ENCODE peak calls at places on chromosomes 11 and 22, in nine cellular contexts. Q is kidney, V is body of pancreas, K is IMR-90, X is brain microvascular endothelial cell, R is Panc1, A is HCT116, S is thoracic aorta, P is left ventricle myocardium inferior. Z is an unnamed sample.

GRCh38 chr11:126354631-126355323 is 709 bp upstream of the ST3GAL4 start:
- DNase-seq in Q (no peak), V (no peak), K (no peak), X (no peak), R (no peak), A (no peak), S (no peak), P (peak; percentile 12), Z (no peak)

GRCh38 chr11:889686-890475 is 20.7 kb downstream of the CHID1 start:
- DNase-seq in Q (no peak), V (no peak), K (no peak), X (no peak), R (no peak), A (no peak), S (no peak), P (no peak), Z (no peak)

GRCh38 chr22:27614291-27615007 is 187.1 kb downstream of the MN1 start:
- DNase-seq in Q (no peak), V (no peak), K (no peak), X (no peak), R (no peak), A (no peak), S (no peak), P (no peak), Z (no peak)

GRCh38 chr11:58125469-58125868 is at the start of gene OR9I1:
- DNase-seq in Q (no peak), V (no peak), K (peak; percentile 4), X (no peak), R (no peak), A (no peak), S (no peak), P (no peak), Z (no peak)

GRCh38 chr11:44690651-44691050 is 36.1 kb upstream of the TSPAN18 start:
- DNase-seq in Q (no peak), V (no peak), K (no peak), X (no peak), R (no peak), A (no peak), S (no peak), P (no peak), Z (no peak)

GRCh38 chr11:12478743-12479142 is 101.4 kb downstream of the PARVA start:
- DNase-seq in Q (no peak), V (no peak), K (peak; percentile 51), X (no peak), R (no peak), A (no peak), S (no peak), P (no peak), Z (peak; percentile 75)

GRCh38 chr11:97683733-97684132 is 1293.9 kb downstream of the JRKL start:
- DNase-seq in Q (no peak), V (no peak), K (no peak), X (no peak), R (no peak), A (no peak), S (no peak), P (no peak), Z (peak; percentile 2)

GRCh38 chr11:116687458-116688201 is 85.2 kb downstream of the BUD13 start:
- DNase-seq in Q (no peak), V (no peak), K (no peak), X (no peak), R (no peak), A (no peak), S (no peak), P (no peak), Z (no peak)

GRCh38 chr11:64777449-64778222 is 706 bp downstream of the SF1 start:
- DNase-seq in Q (peak; percentile 94), V (peak; percentile 87), K (peak; percentile 75), X (peak; percentile 63), R (no peak), A (no peak), S (peak; percentile 26), P (peak; percentile 87), Z (peak; percentile 93)

GRCh38 chr11:64778223-64778472 is 194 bp downstream of the SF1 start:
- DNase-seq in Q (no peak), V (no peak), K (no peak), X (no peak), R (no peak), A (no peak), S (no peak), P (no peak), Z (no peak)

GRCh38 chr11:64776425-64776824 is 1.9 kb downstream of the SF1 start:
- DNase-seq in Q (no peak), V (no peak), K (no peak), X (no peak), R (no peak), A (no peak), S (no peak), P (no peak), Z (no peak)

GRCh38 chr11:64776875-64777274 is 1.5 kb downstream of the SF1 start:
- DNase-seq in Q (peak; percentile 22), V (no peak), K (no peak), X (no peak), R (no peak), A (no peak), S (no peak), P (no peak), Z (no peak)

GRCh38 chr11:64778473-64779298 is at the start of gene SF1:
- DNase-seq in Q (peak; percentile 99), V (peak; percentile 99), K (peak; percentile 100), X (peak; percentile 100), R (peak; percentile 100), A (peak; percentile 100), S (peak; percentile 98), P (peak; percentile 98), Z (peak; percentile 99)
- TF ChIP-seq CTCF in Q (peak; percentile 16), V (no peak), K (peak; percentile 20), X (no peak), R (no peak), A (no peak), S (no peak), P (no peak), Z (no peak)

GRCh38 chr11:10349281-10349665 is 44.4 kb downstream of the ADM start:
- DNase-seq in Q (no peak), V (no peak), K (no peak), X (no peak), R (no peak), A (no peak), S (no peak), P (no peak), Z (no peak)

GRCh38 chr11:10351435-10351767 is 46.5 kb downstream of the ADM start:
- DNase-seq in Q (no peak), V (no peak), K (no peak), X (no peak), R (no peak), A (no peak), S (no peak), P (peak; percentile 26), Z (no peak)

GRCh38 chr11:10349806-10350205 is 44.9 kb downstream of the ADM start:
- DNase-seq in Q (no peak), V (no peak), K (no peak), X (no peak), R (no peak), A (no peak), S (no peak), P (no peak), Z (no peak)

GRCh38 chr11:10348650-10349280 is 43.9 kb downstream of the ADM start:
- DNase-seq in Q (no peak), V (no peak), K (peak; percentile 84), X (no peak), R (no peak), A (no peak), S (no peak), P (no peak), Z (no peak)

DNA sequence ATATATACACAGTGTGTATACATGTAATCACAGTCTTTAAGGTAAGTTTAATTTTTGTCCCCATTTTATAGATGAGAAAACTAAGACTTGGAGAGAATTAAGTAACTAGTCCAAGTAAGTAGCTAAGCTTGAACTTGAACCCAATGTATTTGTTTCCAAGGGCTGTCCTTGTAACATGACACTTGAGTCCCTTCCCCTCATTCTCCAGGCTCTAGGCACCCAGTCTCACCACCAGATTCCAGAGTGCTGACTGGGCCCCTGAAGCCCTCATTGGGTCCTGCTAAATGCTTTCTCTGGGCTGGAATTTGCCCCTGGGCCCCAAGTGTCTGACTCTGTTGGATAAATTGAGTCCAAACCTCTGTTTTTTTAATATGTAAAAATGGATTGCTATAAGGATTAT is 45.5 kb downstream of the ADM start:
- DNase-seq in Q (no peak), V (no peak), K (peak; percentile 86), X (peak; percentile 93), R (no peak), A (peak; percentile 80), S (no peak), P (no peak), Z (peak; percentile 67)
- H3K27ac ChIP-seq in Q (no peak overlapping the region), V (peak overlapping the region; percentile 82), K (no peak overlapping the region), X (peak overlapping the region; percentile 80), R (no peak overlapping the region), A (peak overlapping the region; percentile 16), S (no peak overlapping the region), P (peak overlapping the region; percentile 90), Z (no peak overlapping the region)

GRCh38 chr11:128806496-128807261 is 60.4 kb downstream of the KCNJ1 start:
- DNase-seq in Q (no peak), V (no peak), K (peak; percentile 82), X (no peak), R (no peak), A (no peak), S (no peak), P (no peak), Z (no peak)

GRCh38 chr11:128800871-128801417 is 66.2 kb downstream of the KCNJ1 start:
- DNase-seq in Q (no peak), V (no peak), K (no peak), X (no peak), R (no peak), A (no peak), S (no peak), P (no peak), Z (no peak)

GRCh38 chr11:128803440-128803839 is 63.7 kb downstream of the KCNJ1 start:
- DNase-seq in Q (no peak), V (no peak), K (no peak), X (no peak), R (no peak), A (no peak), S (no peak), P (no peak), Z (no peak)

GRCh38 chr11:128804481-128804880 is 62.6 kb downstream of the KCNJ1 start:
- DNase-seq in Q (no peak), V (no peak), K (peak; percentile 83), X (peak; percentile 21), R (no peak), A (no peak), S (no peak), P (no peak), Z (no peak)

DNA sequence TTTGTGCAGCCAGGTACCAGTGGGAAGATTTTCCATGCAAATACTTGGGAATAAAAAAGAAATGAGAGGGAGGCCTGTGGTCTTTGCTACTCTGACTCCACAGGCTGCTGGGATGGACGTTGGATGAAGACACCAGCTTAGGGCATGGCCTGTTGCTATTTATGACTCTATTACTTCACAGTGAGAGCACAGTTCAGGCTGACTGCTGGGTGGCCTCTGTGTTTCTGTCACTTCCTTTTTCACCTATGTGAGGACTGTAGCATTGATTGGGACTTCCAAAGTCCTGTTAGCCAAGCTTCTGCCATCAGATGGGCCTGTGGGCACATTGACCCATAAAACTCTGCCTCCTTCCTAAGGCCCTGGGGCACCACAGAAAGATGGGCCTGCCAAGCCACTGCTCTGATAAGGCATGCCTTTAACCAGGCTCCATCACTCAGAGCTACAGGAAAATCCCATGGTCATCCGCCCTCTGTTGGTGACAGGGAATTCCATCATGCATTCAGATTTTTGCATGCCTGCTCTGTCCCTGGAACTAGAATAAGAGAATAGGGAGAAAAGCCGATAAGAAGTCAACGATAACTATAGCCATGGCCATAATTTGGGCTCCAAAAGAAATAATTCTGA is 64.6 kb downstream of the KCNJ1 start:
- DNase-seq in Q (no peak), V (peak; percentile 25), K (no peak), X (peak; percentile 38), R (peak; percentile 2), A (peak; percentile 21), S (no peak), P (no peak), Z (peak; percentile 36)
- TF ChIP-seq CTCF in Q (peak; percentile 26), V (no peak), K (peak; percentile 40), X (peak; percentile 77), R (peak; percentile 78), A (peak; percentile 69), S (no peak), P (peak; percentile 59), Z (no peak)

DNA sequence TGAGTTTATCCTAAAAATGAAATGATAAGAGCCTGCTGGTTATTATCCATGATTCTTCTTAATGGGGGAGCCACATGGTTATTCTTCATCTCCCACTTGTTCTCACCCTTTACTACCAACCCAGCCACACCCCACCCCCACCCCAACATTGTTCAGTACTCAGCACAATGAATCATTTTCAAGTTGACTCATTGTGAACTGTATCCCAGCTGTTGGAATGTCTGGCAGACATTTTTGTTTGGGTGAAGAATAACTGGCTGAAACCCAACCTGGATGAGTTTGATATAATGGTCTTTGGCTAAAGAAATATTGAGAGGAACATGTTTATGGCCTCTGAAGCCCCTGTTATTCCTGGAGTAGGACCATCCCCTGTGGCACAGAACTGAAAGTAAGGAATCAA is 136.2 kb downstream of the ELP4 start:
- DNase-seq in Q (no peak), V (no peak), K (peak; percentile 88), X (peak; percentile 82), R (peak; percentile 35), A (peak; percentile 33), S (no peak), P (no peak), Z (peak; percentile 73)
- H3K27ac ChIP-seq in Q (no peak overlapping the region), V (no peak overlapping the region), K (no peak overlapping the region), X (peak overlapping the region; percentile 77), R (no peak overlapping the region), A (no peak overlapping the region), S (no peak overlapping the region), P (no peak overlapping the region), Z (no peak overlapping the region)

Z was measured in RWPE1.